ENCODE peak calls at places on chromosomes 12 and 14, in four cellular contexts. X, R, I and W are unnamed samples.

GRCh38 chr14:30798516-30798915 is 75.8 kb upstream of the COCH start:
- DNase-seq in X (no peak), R (no peak), I (no peak), W (no peak)

GRCh38 chr14:91947196-91948184 is at the start of gene FBLN5:
- DNase-seq in X (peak; percentile 16), R (peak; percentile 84), I (no peak), W (peak; percentile 49)

GRCh38 chr14:70473825-70474224 is 21.9 kb downstream of the ADAM21 start:
- DNase-seq in X (no peak), R (no peak), I (no peak), W (no peak)

GRCh38 chr12:49335955-49336644 is 888 bp downstream of the C1QL4 start:
- DNase-seq in X (no peak), R (no peak), I (no peak), W (no peak)

GRCh38 chr14:54450535-54450934 is 9.4 kb upstream of the CNIH1 start:
- DNase-seq in X (no peak), R (no peak), I (no peak), W (no peak)

GRCh38 chr12:52495385-52495784 is 2.3 kb upstream of the KRT6A start:
- DNase-seq in X (no peak), R (no peak), I (no peak), W (no peak)

GRCh38 chr14:100038065-100038464 is 27.2 kb upstream of the EVL start:
- DNase-seq in X (no peak), R (no peak), I (no peak), W (no peak)

GRCh38 chr12:70796989-70797388 is 123.5 kb downstream of the PTPRR start:
- DNase-seq in X (no peak), R (no peak), I (no peak), W (no peak)

GRCh38 chr12:112256780-112257179 is 125.5 kb downstream of the HECTD4 start:
- DNase-seq in X (no peak), R (no peak), I (no peak), W (no peak)

GRCh38 chr14:76314521-76314951 is 61.4 kb upstream of the ESRRB start:
- DNase-seq in X (no peak), R (peak; percentile 32), I (no peak), W (no peak)

GRCh38 chr12:87185367-87185766 is 843.8 kb downstream of the C12orf50 start:
- DNase-seq in X (no peak), R (no peak), I (no peak), W (no peak)

GRCh38 chr12:97006585-97006984 is 99.5 kb downstream of the NEDD1 start:
- DNase-seq in X (no peak), R (no peak), I (no peak), W (no peak)

GRCh38 chr12:53023-53734 is 13.4 kb upstream of the IQSEC3 start:
- DNase-seq in X (no peak), R (no peak), I (no peak), W (no peak)

GRCh38 chr12:27779416-27779815 is 617 bp upstream of the KLHL42 start:
- DNase-seq in X (peak; percentile 7), R (peak; percentile 69), I (no peak), W (peak; percentile 18)

GRCh38 chr12:101745481-101745880 is 6.2 kb upstream of the SYCP3 start:
- DNase-seq in X (no peak), R (no peak), I (no peak), W (no peak)